ENCODE peak calls at places on chromosomes 4 and X, in seven cellular contexts. U, L, M, E, T, S and X are unnamed samples.

GRCh38 chr4:137226900-137227299 is 305.4 kb downstream of the PCDH18 start:
- DNase-seq in M (no peak), E (peak; percentile 10), T (no peak), S (no peak), U (peak; percentile 43), L (no peak), X (no peak)

GRCh38 chr4:165612936-165613335 is 234.1 kb downstream of the CPE start:
- DNase-seq in T (no peak), S (no peak), U (no peak), E (no peak), M (no peak), L (no peak), X (no peak)

GRCh38 chrX:19479458-19479857 is 35.9 kb downstream of the MAP3K15 start:
- DNase-seq in S (no peak), L (no peak), T (no peak), M (no peak), U (no peak), E (no peak), X (no peak)

GRCh38 chr4:15164571-15164970 is 162.3 kb downstream of the CPEB2 start:
- DNase-seq in T (no peak), S (no peak), L (no peak), E (no peak), M (no peak), U (peak; percentile 74), X (no peak)

GRCh38 chr4:120155287-120155686 is 88.6 kb upstream of the MAD2L1 start:
- DNase-seq in S (no peak), T (no peak), U (no peak), M (no peak), E (no peak), L (no peak), X (no peak)

GRCh38 chr4:107279729-107280128 is 243.6 kb upstream of the DKK2 start:
- DNase-seq in M (no peak), L (no peak), T (peak; percentile 60), U (peak; percentile 61), S (no peak), E (no peak), X (no peak)

GRCh38 chr4:30616943-30617646 is 103.1 kb upstream of the PCDH7 start:
- DNase-seq in S (no peak), U (peak; percentile 14), E (no peak), M (no peak), L (no peak), T (no peak), X (no peak)

GRCh38 chr4:101593666-101594065 is 196.9 kb upstream of the BANK1 start:
- DNase-seq in U (no peak), E (no peak), S (no peak), L (no peak), M (no peak), T (no peak), X (no peak)

GRCh38 chr4:10460313-10461047 is 3.3 kb upstream of the ZNF518B start:
- DNase-seq in M (no peak), E (no peak), U (no peak), T (no peak), L (no peak), S (no peak), X (no peak)

GRCh38 chr4:95256108-95256835 is 292.5 kb downstream of the UNC5C start:
- DNase-seq in L (no peak), U (peak; percentile 42), M (no peak), S (no peak), T (peak; percentile 23), E (no peak), X (no peak)

GRCh38 chrX:110755611-110756010 is 40.0 kb downstream of the CHRDL1 start:
- DNase-seq in M (no peak), S (no peak), L (no peak), E (no peak), T (no peak), U (no peak), X (no peak)

GRCh38 chr4:139454111-139454600 is at the start of gene RAB33B:
- DNase-seq in M (no peak), S (no peak), E (no peak), T (no peak), L (no peak), U (peak; percentile 33), X (peak; percentile 97)

GRCh38 chr4:69896530-69897116 is 34.2 kb upstream of the CSN1S1 start:
- DNase-seq in M (no peak), L (no peak), E (no peak), T (no peak), U (peak; percentile 67), S (no peak), X (no peak)
- TF ChIP-seq CTCF in M (peak; percentile 12), L (peak; percentile 73), E (peak; percentile 58), T (peak; percentile 21), U (peak; percentile 67), S (peak; percentile 60), X (no peak)

DNA sequence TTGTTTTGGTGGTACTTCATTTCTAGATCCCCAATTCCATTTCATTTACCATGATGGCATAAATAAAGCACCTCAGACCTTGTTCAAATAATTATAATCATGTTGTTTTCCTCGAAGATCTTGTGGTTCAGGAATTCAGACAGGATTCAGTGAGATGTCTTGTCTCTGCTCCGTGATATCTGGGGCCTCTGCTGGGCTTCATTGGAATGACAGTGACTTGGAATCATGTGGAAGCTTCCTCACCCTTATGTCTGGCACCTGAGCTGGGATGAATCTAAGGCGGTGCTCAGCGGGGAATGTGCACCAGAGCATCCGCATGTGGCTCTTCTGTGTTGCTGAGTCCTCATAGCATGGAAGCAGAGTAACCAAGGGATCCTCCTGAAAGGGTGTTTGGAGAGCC is 132.2 kb downstream of the VEGFC start:
- DNase-seq in E (no peak), T (no peak), S (no peak), U (no peak), M (no peak), L (no peak), X (no peak)
- TF ChIP-seq CTCF in E (no peak), T (no peak), S (peak; percentile 20), U (peak; percentile 49), M (no peak), L (no peak), X (no peak)

GRCh38 chrX:15151267-15152196 is 118.4 kb downstream of the ASB9 start:
- DNase-seq in M (no peak), E (no peak), S (no peak), L (no peak), T (peak; percentile 39), U (peak; percentile 4), X (no peak)

GRCh38 chrX:15146515-15146914 is 123.4 kb downstream of the ASB9 start:
- DNase-seq in T (peak; percentile 12), U (peak; percentile 28), M (no peak), S (peak; percentile 49), E (peak; percentile 8), L (peak; percentile 37), X (no peak)

DNA sequence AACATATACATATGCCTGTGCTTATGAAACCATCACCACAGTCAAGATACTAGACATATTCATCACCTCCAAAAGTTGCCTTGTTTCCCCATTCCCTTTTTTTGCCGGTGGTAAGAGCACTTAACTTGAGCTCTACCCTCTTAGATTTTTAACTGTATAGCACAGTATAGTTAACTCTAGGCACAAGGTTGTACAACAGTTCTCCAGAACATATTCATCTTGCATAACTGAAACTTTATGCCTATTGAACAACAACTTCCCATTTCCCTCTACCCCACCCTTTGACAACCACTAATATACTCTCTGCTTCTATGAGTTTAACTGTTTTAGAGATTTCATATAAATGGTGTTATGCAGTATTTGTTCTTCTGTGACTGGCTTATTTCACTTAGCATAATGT is 119.3 kb downstream of the ASB9 start:
- DNase-seq in M (no peak), T (no peak), L (no peak), S (no peak), E (no peak), U (no peak), X (no peak)
- TF ChIP-seq CTCF in M (no peak), T (no peak), L (no peak), S (no peak), E (no peak), U (no peak), X (no peak)

DNA sequence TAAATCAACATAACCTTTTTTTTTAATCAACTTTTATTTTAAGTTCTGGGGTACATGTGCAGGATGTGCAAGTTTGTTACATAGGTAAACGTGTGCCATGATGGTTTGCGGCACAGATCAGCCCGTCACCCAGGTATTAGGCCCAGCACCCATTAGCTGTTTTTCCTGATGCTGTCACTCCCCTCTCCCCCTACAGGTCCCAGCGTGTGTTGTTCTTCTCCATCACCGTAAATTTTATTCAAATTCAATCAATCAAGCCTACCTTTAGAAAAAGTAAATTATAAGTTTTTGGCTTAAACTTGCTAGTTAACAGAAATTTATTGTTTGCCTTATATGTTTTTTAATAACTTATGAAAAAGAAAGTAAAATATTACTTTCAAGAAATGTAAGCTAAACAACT is 25.9 kb downstream of the TIGD2 start:
- DNase-seq in E (no peak), M (no peak), T (no peak), S (no peak), U (no peak), L (no peak), X (no peak)
- TF ChIP-seq CTCF in E (no peak), M (no peak), T (no peak), S (no peak), U (no peak), L (peak; percentile 30), X (no peak)

GRCh38 chr4:2487632-2488031 is 18.7 kb downstream of the RNF4 start:
- DNase-seq in U (no peak), S (no peak), M (peak; percentile 0), L (no peak), E (no peak), T (no peak), X (no peak)

GRCh38 chr4:2484993-2485392 is 16.1 kb downstream of the RNF4 start:
- DNase-seq in U (peak; percentile 55), T (peak; percentile 59), S (no peak), M (peak; percentile 89), L (no peak), E (peak; percentile 27), X (peak; percentile 81)

GRCh38 chr4:2484169-2484568 is 15.3 kb downstream of the RNF4 start:
- DNase-seq in S (no peak), T (no peak), E (no peak), L (no peak), M (no peak), U (no peak), X (no peak)

GRCh38 chr4:2489081-2489805 is 20.3 kb downstream of the RNF4 start:
- DNase-seq in E (no peak), M (peak; percentile 36), T (no peak), S (no peak), L (no peak), U (no peak), X (no peak)

GRCh38 chr4:2486981-2487380 is 18.1 kb downstream of the RNF4 start:
- DNase-seq in L (no peak), S (no peak), M (peak; percentile 15), T (no peak), E (no peak), U (no peak), X (no peak)
- TF ChIP-seq CTCF in L (no peak), S (no peak), M (no peak), T (no peak), E (no peak), U (no peak), X (no peak)

DNA sequence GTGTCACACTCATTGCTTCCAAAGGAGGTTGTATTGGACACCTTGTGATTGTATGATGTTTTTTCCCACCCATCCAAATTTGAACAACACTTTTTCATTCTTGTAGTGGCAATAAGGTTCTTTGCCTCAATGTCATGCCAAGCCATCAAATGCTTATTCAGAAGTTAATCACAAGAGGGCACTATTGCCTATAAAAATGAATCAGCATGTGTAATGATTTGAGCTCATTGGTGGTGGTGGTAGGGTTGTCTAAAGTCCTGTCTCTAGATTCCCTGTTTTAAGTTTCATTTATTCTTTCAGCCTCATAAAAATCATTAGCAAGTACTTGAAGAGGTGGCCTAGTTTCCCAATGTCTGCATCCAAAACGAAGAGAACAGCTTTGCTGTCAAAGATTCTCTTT is 37.0 kb downstream of the IRS4 start:
- DNase-seq in E (peak; percentile 30), U (peak; percentile 51), T (peak; percentile 42), S (no peak), L (no peak), M (no peak), X (no peak)
- TF ChIP-seq CTCF in E (peak; percentile 56), U (peak; percentile 39), T (peak; percentile 21), S (peak; percentile 36), L (peak; percentile 74), M (peak; percentile 30), X (no peak)